ENCODE peak calls at places on chromosomes 13 and 19, in eight cellular contexts. V is pancreas; X is GM04503; S is activated CD4-positive, CD25-positive, alpha-beta regulatory T cell; G is effector memory CD8-positive, alpha-beta T cell; C is Right ventricle myocardium inferior; R is Peyer's patch; H is EL. K is an unnamed sample.

GRCh38 chr19:17779281-17779930 is 15.5 kb upstream of the B3GNT3 start:
- DNase-seq in V (peak), X (no peak), S (no peak), G (no peak), C (no peak), R (peak), H (peak), K (no peak)

GRCh38 chr19:7830823-7831222 is 805 bp downstream of the EVI5L start:
- DNase-seq in V (no peak), X (no peak), S (no peak), G (no peak), C (no peak), R (no peak), H (no peak), K (no peak)

GRCh38 chr13:29918845-29919244 is 68.4 kb upstream of the UBL3 start:
- DNase-seq in V (no peak), X (peak), S (no peak), G (no peak), C (no peak), R (no peak), H (peak), K (no peak)

GRCh38 chr19:29731331-29731850 is 16.3 kb upstream of the C19orf12 start:
- DNase-seq in V (no peak), X (no peak), S (no peak), G (no peak), C (no peak), R (no peak), H (no peak), K (no peak)

GRCh38 chr13:39450176-39450575 is 152.8 kb downstream of the LHFPL6 start:
- DNase-seq in V (no peak), X (no peak), S (no peak), G (no peak), C (no peak), R (no peak), H (no peak), K (no peak)

GRCh38 chr13:99028890-99029289 is 51.0 kb upstream of the DOCK9 start:
- DNase-seq in V (no peak), X (no peak), S (no peak), G (peak), C (no peak), R (no peak), H (peak), K (no peak)

GRCh38 chr13:107209811-107210210 is 641.9 kb upstream of the ARGLU1 start:
- DNase-seq in V (no peak), X (no peak), S (no peak), G (no peak), C (no peak), R (no peak), H (no peak), K (no peak)

GRCh38 chr13:28568286-28568685 is 73.4 kb upstream of the FLT1 start:
- DNase-seq in V (peak), X (no peak), S (no peak), G (no peak), C (peak), R (no peak), H (peak), K (peak)

GRCh38 chr13:46071590-46072249 is 19.2 kb upstream of the ZC3H13 start:
- DNase-seq in V (no peak), X (no peak), S (no peak), G (no peak), C (no peak), R (no peak), H (no peak), K (no peak)

GRCh38 chr13:113404366-113404722 is 40.4 kb upstream of the GRTP1 start:
- DNase-seq in V (no peak), X (no peak), S (no peak), G (no peak), C (no peak), R (peak), H (no peak), K (no peak)

GRCh38 chr19:19661141-19661674 is 2.3 kb downstream of the ATP13A1 start:
- DNase-seq in V (no peak), X (no peak), S (no peak), G (no peak), C (peak), R (no peak), H (no peak), K (no peak)

GRCh38 chr19:13873776-13874515 is 3.0 kb upstream of the NANOS3 start:
- DNase-seq in V (no peak), X (no peak), S (no peak), G (no peak), C (no peak), R (no peak), H (peak), K (no peak)

GRCh38 chr19:7622933-7623685 is 6.2 kb downstream of the XAB2 start:
- DNase-seq in V (no peak), X (no peak), S (no peak), G (no peak), C (no peak), R (no peak), H (no peak), K (no peak)

GRCh38 chr19:5024282-5024681 is 55.4 kb downstream of the KDM4B start:
- DNase-seq in V (no peak), X (no peak), S (no peak), G (no peak), C (no peak), R (no peak), H (no peak), K (no peak)

GRCh38 chr13:96575423-96576320 is 418.6 kb downstream of the OXGR1 start:
- DNase-seq in V (no peak), X (no peak), S (no peak), G (no peak), C (no peak), R (no peak), H (no peak), K (no peak)

GRCh38 chr13:97028441-97029299 is 34.4 kb upstream of the OXGR1 start:
- DNase-seq in V (peak), X (no peak), S (peak), G (peak), C (no peak), R (no peak), H (peak), K (peak)

GRCh38 chr19:41923045-41923788 is 5.0 kb downstream of the ERFL start:
- DNase-seq in V (no peak), X (no peak), S (no peak), G (no peak), C (no peak), R (no peak), H (no peak), K (no peak)

GRCh38 chr19:41302624-41303351 is 7.2 kb upstream of the CCDC97 start:
- DNase-seq in V (no peak), X (no peak), S (no peak), G (peak), C (no peak), R (peak), H (no peak), K (no peak)

GRCh38 chr13:37954191-37954590 is 84.6 kb upstream of the TRPC4 start:
- DNase-seq in V (no peak), X (no peak), S (no peak), G (no peak), C (no peak), R (no peak), H (no peak), K (no peak)

GRCh38 chr19:1307320-1307719 is 21.6 kb downstream of the EFNA2 start:
- DNase-seq in V (no peak), X (no peak), S (no peak), G (no peak), C (no peak), R (no peak), H (no peak), K (no peak)

K was measured in sciatic nerve.